ENCODE peak calls at places on chromosomes 11 and 22, in nine cellular contexts. I, L, Z, C, M, D, H, U and A are unnamed samples.
A peak's percentile ranks its signal among the peaks of the same experiment; 100 is the strongest.

GRCh38 chr22:38401336-38402084 is 53.5 kb downstream of the KCNJ4 start:
- DNase-seq in I (no peak), L (no peak), Z (no peak), C (no peak), M (no peak), D (peak; percentile 52), H (no peak), U (no peak), A (peak; percentile 25)

GRCh38 chr11:2098691-2099522 is 40.3 kb downstream of the IGF2 start:
- DNase-seq in I (peak; percentile 17), L (no peak), Z (peak; percentile 76), C (no peak), M (no peak), D (no peak), H (no peak), U (peak; percentile 63), A (no peak)

GRCh38 chr11:85961930-85962363 is 106.8 kb downstream of the CCDC83 start:
- DNase-seq in I (no peak), L (no peak), Z (no peak), C (no peak), M (no peak), D (no peak), H (peak; percentile 75), U (no peak), A (no peak)

GRCh38 chr11:129248618-129249017 is 56.5 kb upstream of the ARHGAP32 start:
- DNase-seq in I (no peak), L (no peak), Z (no peak), C (no peak), M (no peak), D (peak; percentile 77), H (peak; percentile 31), U (no peak), A (no peak)

GRCh38 chr11:44229003-44229570 is 80.9 kb downstream of the ALX4 start:
- DNase-seq in I (no peak), L (no peak), Z (no peak), C (no peak), M (peak; percentile 44), D (no peak), H (peak; percentile 18), U (no peak), A (no peak)

GRCh38 chr11:365831-366230 is 3.5 kb upstream of the B4GALNT4 start:
- DNase-seq in I (no peak), L (no peak), Z (no peak), C (no peak), M (no peak), D (no peak), H (no peak), U (no peak), A (no peak)

GRCh38 chr22:38353142-38353629 is 36.0 kb upstream of the CSNK1E start:
- DNase-seq in I (peak; percentile 88), L (peak; percentile 85), Z (peak; percentile 96), C (peak; percentile 8), M (peak; percentile 77), D (no peak), H (peak; percentile 48), U (peak; percentile 80), A (peak; percentile 85)

GRCh38 chr11:19753451-19754041 is 40.9 kb downstream of the NAV2 start:
- DNase-seq in I (no peak), L (peak; percentile 28), Z (no peak), C (no peak), M (no peak), D (no peak), H (no peak), U (no peak), A (no peak)

GRCh38 chr11:74288161-74288560 is 23.3 kb downstream of the P4HA3 start:
- DNase-seq in I (no peak), L (no peak), Z (no peak), C (no peak), M (no peak), D (no peak), H (peak; percentile 90), U (no peak), A (no peak)

GRCh38 chr11:73334244-73335203 is 26.4 kb downstream of the ARHGEF17 start:
- DNase-seq in I (no peak), L (peak; percentile 65), Z (no peak), C (peak; percentile 15), M (peak; percentile 67), D (peak; percentile 45), H (peak; percentile 93), U (peak; percentile 97), A (no peak)

GRCh38 chr11:32829680-32830412 is at the start of gene PRRG4:
- DNase-seq in I (peak; percentile 62), L (peak; percentile 85), Z (peak; percentile 94), C (no peak), M (peak; percentile 87), D (no peak), H (no peak), U (peak; percentile 67), A (peak; percentile 64)

GRCh38 chr22:41909290-41910049 is 5.4 kb downstream of the SHISA8 start:
- DNase-seq in I (no peak), L (no peak), Z (peak; percentile 87), C (no peak), M (no peak), D (no peak), H (no peak), U (no peak), A (no peak)

GRCh38 chr22:50189849-50190181 is 4.1 kb downstream of the TRABD start:
- DNase-seq in I (no peak), L (no peak), Z (no peak), C (no peak), M (peak; percentile 47), D (no peak), H (no peak), U (no peak), A (no peak)

GRCh38 chr22:50192056-50192824 is 6.5 kb downstream of the TRABD start:
- DNase-seq in I (no peak), L (peak; percentile 39), Z (peak; percentile 70), C (no peak), M (no peak), D (no peak), H (no peak), U (no peak), A (no peak)

GRCh38 chr22:50191041-50191740 is 5.5 kb downstream of the TRABD start:
- DNase-seq in I (no peak), L (peak; percentile 61), Z (no peak), C (no peak), M (peak; percentile 78), D (no peak), H (no peak), U (no peak), A (peak; percentile 64)

GRCh38 chr22:50189184-50189848 is 3.6 kb downstream of the TRABD start:
- DNase-seq in I (no peak), L (peak; percentile 68), Z (peak; percentile 79), C (no peak), M (peak; percentile 59), D (no peak), H (no peak), U (no peak), A (no peak)

DNA sequence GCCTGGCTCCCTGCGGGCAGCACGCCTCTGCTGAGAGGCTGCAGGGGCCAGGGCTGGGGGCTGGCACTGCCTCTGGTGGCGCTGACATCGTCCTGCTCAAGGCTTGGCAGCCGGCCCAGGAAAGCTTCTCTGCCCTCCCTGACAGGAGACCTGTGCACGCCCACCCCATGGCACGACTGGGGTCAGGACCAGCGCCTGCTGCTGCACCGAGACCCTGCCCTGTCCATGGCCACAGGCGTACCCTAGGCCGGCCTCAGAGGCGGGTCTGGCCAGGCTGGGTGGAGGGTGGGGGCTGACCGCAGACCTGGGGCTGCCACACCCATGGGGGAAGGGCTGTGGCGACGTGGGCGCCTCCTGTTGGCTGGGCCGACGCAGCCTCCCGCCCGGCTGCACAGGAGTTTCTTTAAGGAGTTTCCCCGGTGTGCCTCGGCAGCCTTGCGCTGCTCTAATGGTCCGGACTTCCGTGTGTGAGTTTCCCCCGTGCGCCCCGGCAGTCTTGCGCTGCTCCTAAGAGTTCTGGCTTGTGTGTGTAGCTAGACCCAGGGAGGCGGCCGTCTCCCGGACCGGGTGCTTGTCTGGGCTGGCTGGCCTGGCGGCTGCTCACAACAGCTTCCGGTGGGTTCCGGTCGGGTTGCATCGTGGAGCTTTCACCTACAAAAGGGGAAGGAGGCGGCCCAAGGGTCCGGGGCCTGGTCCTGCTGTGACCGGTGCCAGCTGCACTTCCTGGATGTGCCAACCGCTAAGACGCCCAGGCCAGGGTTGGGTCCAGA is 4.7 kb downstream of the TRABD start:
- DNase-seq in I (peak; percentile 78), L (peak; percentile 88), Z (peak; percentile 95), C (peak; percentile 60), M (peak; percentile 91), D (no peak), H (peak; percentile 46), U (peak; percentile 87), A (peak; percentile 81)
- TF ChIP-seq POLR2A in I (peak; percentile 68), L (no peak), Z (peak; percentile 69), C (peak; percentile 23), M (peak; percentile 84), D (no peak), H (no peak), U (peak; percentile 24), A (peak; percentile 78)

GRCh38 chr11:62853279-62853965 is 14.0 kb upstream of the WDR74 start:
- DNase-seq in I (no peak), L (no peak), Z (no peak), C (no peak), M (no peak), D (no peak), H (no peak), U (no peak), A (no peak)
- TF ChIP-seq POLR2AphosphoS5 in I (no peak), L (no peak), Z (no peak), C (no peak), M (no peak), D (no peak), H (no peak), U (no peak), A (peak; percentile 57)

DNA sequence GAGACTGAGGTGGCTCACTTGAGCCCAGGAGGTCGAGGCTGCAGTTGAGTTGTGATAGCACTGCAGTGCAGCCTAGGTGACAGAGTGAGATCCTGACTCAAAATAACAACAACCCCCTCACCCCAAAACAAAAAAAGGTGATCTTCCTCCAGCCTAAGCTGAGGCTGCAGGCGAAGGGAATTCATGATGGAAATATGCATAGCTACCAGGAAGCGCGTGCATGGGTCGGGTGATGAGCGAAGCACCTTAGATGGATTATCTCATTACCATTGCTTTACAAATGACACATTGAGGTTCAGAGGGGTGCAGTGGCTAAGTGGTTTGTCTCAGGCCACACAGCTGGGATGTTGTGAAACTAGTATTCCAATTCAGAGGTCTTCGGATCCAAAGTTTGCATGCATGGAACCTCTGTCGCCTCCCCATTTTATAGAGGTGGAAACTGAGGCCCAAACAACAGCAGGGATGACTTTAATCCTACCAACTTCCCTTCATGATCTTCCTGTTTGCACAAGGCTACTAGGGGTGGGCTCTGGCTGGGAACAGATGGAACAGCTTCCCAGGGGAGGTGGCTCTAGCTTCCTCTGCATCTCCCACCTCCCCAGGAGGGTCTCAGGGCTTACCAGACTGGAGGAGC is 4.6 kb downstream of the SLC29A2 start:
- DNase-seq in I (no peak), L (no peak), Z (no peak), C (no peak), M (no peak), D (no peak), H (no peak), U (no peak), A (no peak)
- TF ChIP-seq POLR2A in I (no peak), L (no peak), Z (no peak), C (no peak), M (no peak), D (peak; percentile 22), H (no peak), U (no peak), A (no peak)

DNA sequence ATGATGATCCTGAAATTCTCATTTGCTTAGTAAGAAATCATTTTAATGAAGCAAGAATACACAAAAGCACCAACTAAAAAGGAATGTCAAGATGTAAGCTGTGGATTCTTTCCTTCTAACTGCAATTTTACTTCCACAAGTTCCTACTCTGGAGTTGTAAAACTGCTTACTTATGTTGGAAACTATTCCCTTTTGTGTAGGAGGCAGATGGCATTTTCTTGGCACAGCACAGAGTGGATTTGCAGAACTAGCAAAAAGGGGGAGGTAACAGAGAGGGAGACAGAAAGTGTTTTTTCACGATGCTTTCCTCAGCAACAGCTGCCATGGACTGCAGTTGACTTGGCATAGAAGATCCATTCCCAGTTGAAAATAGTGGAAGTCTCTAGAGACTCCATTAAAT is 1112.0 kb upstream of the RAG2 start:
- DNase-seq in I (no peak), L (no peak), Z (no peak), C (no peak), M (no peak), D (no peak), H (no peak), U (no peak), A (no peak)
- TF ChIP-seq POLR2AphosphoS5 in I (no peak), L (no peak), Z (no peak), C (no peak), M (no peak), D (no peak), H (no peak), U (no peak), A (no peak)